ENCODE peak calls at places on chromosomes 11 and 22, in five cellular contexts. Y is GM23248, P is stomach, S is trophoblast cell, L is lung. G is an unnamed sample. For H3K4me1, the result is how much of the 10 kb centered on the place peaks cover.

GRCh38 chr11:60363542-60364525 is 14.5 kb upstream of the MS4A7 start:
- DNase-seq in Y (peak), P (peak), S (peak), L (peak), G (peak)

GRCh38 chr11:60874421-60875365 is 7.4 kb downstream of the ZP1 start:
- DNase-seq in Y (no peak), P (peak), S (no peak), L (no peak), G (no peak)

GRCh38 chr11:69471329-69472052 is 10.0 kb upstream of the LINC01488 start:
- DNase-seq in Y (no peak), P (no peak), S (peak), L (no peak), G (no peak)

GRCh38 chr11:110777765-110778164 is 65.5 kb upstream of the ARHGAP20 start:
- DNase-seq in Y (peak), P (peak), S (no peak), L (no peak), G (no peak)

GRCh38 chr11:74468058-74468457 is 709 bp upstream of the KCNE3 start:
- DNase-seq in Y (no peak), P (no peak), S (no peak), L (no peak), G (no peak)

GRCh38 chr22:17634696-17635095 is 3.9 kb upstream of the BCL2L13 start:
- DNase-seq in Y (peak), P (no peak), S (no peak), L (no peak), G (no peak)

GRCh38 chr11:75223954-75224643 is 16.5 kb upstream of the TPBGL start:
- DNase-seq in Y (no peak), P (no peak), S (no peak), L (no peak), G (no peak)

GRCh38 chr11:12705874-12706273 is 31.7 kb downstream of the TEAD1 start:
- DNase-seq in Y (no peak), P (no peak), S (no peak), L (no peak), G (no peak)

GRCh38 chr22:44698531-44699421 is 3.2 kb upstream of the PRR5 start:
- DNase-seq in Y (peak), P (no peak), S (peak), L (no peak), G (no peak)

GRCh38 chr11:78424334-78425270 is 7.0 kb upstream of the GAB2 start:
- DNase-seq in Y (peak), P (no peak), S (peak), L (no peak), G (peak)

GRCh38 chr11:114183041-114183511 is 113.1 kb upstream of the NNMT start:
- DNase-seq in Y (no peak), P (no peak), S (no peak), L (no peak), G (peak)

GRCh38 chr11:114180301-114181055 is 115.7 kb upstream of the NNMT start:
- DNase-seq in Y (peak), P (peak), S (peak), L (peak), G (no peak)

GRCh38 chr11:114181752-114182151 is 114.4 kb upstream of the NNMT start:
- DNase-seq in Y (no peak), P (no peak), S (no peak), L (no peak), G (no peak)

GRCh38 chr11:114181195-114181594 is 115.0 kb upstream of the NNMT start:
- DNase-seq in Y (no peak), P (no peak), S (no peak), L (no peak), G (no peak)

GRCh38 chr11:114182471-114182968 is 113.7 kb upstream of the NNMT start:
- DNase-seq in Y (no peak), P (no peak), S (no peak), L (no peak), G (no peak)
- H3K27ac ChIP-seq in Y (no peak), P (peak), S (no peak), L (peak), G (peak)

GRCh38 chr22:27844256-27844655 is 42.7 kb upstream of the MN1 start:
- DNase-seq in Y (no peak), P (no peak), S (no peak), L (no peak), G (no peak)
- H3K4me1 ChIP-seq in Y (under half), P (under half), S (under half), L (under half), G (under half)

DNA sequence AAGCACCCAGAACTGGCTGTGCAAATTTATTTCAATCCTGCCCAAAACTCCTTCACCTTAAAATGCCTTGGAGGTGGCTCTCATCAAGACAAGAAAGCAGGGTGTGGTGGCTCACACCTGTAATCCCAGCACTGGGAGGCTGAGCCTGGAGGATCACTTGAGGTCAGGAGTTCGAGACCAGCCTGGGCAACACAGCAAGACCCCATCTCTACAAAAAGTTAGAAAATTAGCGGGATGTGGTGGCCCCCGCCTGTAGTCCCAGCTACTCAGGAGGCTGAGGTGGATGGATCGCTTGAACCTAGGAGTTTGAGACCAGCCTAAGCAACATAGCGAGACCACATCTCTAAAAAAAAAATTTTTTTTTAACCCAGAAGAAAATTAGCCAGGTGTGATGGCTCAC is 689 bp upstream of the RAB39A start:
- DNase-seq in Y (no peak), P (no peak), S (no peak), L (no peak), G (no peak)
- H3K4me3 ChIP-seq in Y (no peak), P (peak), S (peak), L (no peak), G (peak)

DNA sequence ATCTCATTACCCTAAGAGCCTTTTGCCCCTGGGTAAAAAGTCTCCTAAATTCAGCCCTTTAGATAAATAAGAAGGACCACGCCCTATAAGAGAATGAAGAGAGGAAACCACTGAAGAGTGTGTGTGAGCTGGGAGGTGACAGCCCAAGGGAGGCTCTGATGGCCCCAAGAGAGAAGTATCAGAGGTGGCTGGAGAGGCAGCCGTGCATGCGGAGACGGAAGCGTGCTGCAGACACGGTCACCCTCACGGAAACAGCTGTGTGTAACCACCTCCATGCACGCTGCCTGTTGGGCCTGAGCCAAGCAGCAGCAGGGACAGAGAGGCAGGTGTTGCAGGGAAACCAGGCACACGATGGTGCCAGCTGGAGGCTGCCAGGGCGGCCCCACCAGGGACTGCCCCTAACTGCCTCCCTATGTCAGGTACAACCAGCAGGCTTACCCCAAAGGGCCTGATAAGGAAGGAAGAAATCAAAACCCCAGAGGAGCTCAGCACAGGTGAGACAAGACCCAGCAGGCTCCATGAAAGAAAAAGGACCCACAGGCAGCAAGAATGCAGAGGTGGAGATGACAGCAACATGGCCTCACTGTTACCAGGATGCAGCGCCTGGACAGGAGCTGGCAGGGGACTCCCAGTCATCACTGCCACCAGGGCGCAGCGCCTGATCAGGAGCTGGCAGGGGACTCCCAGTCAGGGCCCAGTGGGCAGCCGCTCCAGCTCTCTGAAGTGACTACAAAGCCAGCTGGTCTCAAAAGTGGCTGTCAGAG is 7.8 kb downstream of the LARGE2 start:
- DNase-seq in Y (no peak), P (peak), S (peak), L (no peak), G (peak)
- H3K27ac ChIP-seq in Y (no peak), P (peak), S (no peak), L (peak), G (peak)

GRCh38 chr11:64304032-64304315 is 1.4 kb upstream of the ESRRA start:
- DNase-seq in Y (no peak), P (no peak), S (no peak), L (no peak), G (no peak)
- H3K4me1 ChIP-seq in Y (under half), P (under half), S (under half), L (under half), G (under half)

DNA sequence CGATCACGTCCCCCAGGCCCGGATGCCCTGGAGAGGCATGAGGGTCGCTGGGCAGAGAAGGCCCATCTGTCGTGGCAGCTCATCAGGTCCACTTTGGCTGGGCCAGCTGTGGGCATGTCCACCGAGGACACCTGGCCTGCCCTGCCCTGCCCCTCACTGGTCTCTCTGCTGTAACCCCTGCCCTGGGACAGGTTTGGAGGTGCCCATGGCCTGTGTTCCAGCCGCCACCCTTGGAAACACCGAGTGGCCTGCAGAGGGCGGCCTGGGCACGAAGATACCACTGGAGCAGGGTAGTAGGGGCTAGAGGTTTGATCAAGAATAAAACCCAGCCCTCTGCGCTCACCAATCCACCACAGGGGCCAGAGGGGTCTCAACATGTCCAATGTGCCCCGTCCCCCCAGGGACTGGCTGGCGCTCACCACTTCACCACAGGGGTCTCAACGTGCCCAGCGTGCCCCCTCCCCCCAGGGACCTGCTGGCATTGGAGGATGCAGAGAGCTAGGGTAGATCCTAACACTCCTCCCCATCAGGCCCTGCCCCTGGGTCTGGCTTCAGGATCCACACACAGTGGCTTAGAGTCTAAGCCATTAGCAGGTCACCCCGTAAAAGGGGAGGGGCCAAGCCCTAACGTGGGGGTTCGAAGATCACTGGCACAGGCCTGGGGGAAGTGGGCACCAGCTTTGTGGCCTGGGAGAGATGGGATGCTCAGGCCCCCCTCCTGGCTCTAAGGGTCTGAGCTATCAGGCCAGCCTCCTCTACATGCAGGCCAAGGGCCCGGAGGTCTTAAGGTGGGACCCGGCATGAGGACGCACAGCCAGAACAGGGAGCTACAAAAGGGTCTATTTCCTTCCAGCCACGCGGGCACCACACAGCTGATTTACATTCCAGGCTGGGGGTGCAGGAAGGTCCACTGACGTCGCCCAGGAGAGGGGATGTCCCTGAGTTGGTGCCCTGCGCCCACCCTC is 1.3 kb upstream of the HDAC10 start:
- DNase-seq in Y (peak), P (peak), S (peak), L (peak), G (peak)
- H3K4me3 ChIP-seq in Y (no peak), P (peak), S (no peak), L (no peak), G (no peak)

GRCh38 chr22:19175026-19175601 is 3.4 kb downstream of the SLC25A1 start:
- DNase-seq in Y (no peak), P (no peak), S (no peak), L (no peak), G (no peak)
- H3K27ac ChIP-seq in Y (peak), P (peak), S (peak), L (no peak), G (no peak)

GRCh38 chr22:32286290-32286840 is 31.2 kb upstream of the SLC5A4 start:
- DNase-seq in Y (no peak), P (no peak), S (no peak), L (no peak), G (no peak)

GRCh38 chr22:32281092-32281491 is 25.9 kb upstream of the SLC5A4 start:
- DNase-seq in Y (peak), P (no peak), S (no peak), L (no peak), G (no peak)
- H3K4me1 ChIP-seq in Y (under half), P (under half), S (under half), L (under half), G (under half)

GRCh38 chr22:37818397-37819099 is 4.6 kb upstream of the GALR3 start:
- DNase-seq in Y (peak), P (peak), S (peak), L (peak), G (peak)
- H3K4me3 ChIP-seq in Y (peak), P (peak), S (peak), L (no peak), G (no peak)

G was measured in CD4-positive, CD25-positive, alpha-beta regulatory T cell.